ENCODE peak calls at places on chromosomes 6 and 20, in four cellular contexts. One of them, this sample, is unnamed.

GRCh38 chr6:74946961-74947360 is 258.9 kb downstream of the COL12A1 start:
- DNase-seq in HepG2: peak; percentile 4
- DNase-seq in K562: no peak
- DNase-seq in IMR-90: peak; percentile 78
- DNase-seq in this sample: no peak

GRCh38 chr20:52001999-52002666 is 189.4 kb downstream of the ZFP64 start:
- DNase-seq in IMR-90: peak; percentile 30
- DNase-seq in HepG2: peak; percentile 92
- DNase-seq in K562: no peak
- DNase-seq in this sample: peak; percentile 63

GRCh38 chr6:18307006-18307405 is 42.7 kb upstream of the DEK start:
- DNase-seq in IMR-90: peak; percentile 48
- DNase-seq in K562: no peak
- DNase-seq in HepG2: no peak
- DNase-seq in this sample: no peak

GRCh38 chr6:82205793-82206425 is 41.6 kb downstream of the IBTK start:
- DNase-seq in K562: peak; percentile 11
- DNase-seq in HepG2: peak; percentile 5
- DNase-seq in IMR-90: peak; percentile 15
- DNase-seq in this sample: no peak

GRCh38 chr6:136463796-136464542 is 86.3 kb downstream of the MAP7 start:
- DNase-seq in K562: no peak
- DNase-seq in HepG2: no peak
- DNase-seq in IMR-90: no peak
- DNase-seq in this sample: no peak

GRCh38 chr6:108897371-108897770 is 49.1 kb downstream of the ARMC2 start:
- DNase-seq in IMR-90: peak; percentile 28
- DNase-seq in HepG2: no peak
- DNase-seq in K562: no peak
- DNase-seq in this sample: no peak

GRCh38 chr6:158926429-158926828 is 73.6 kb downstream of the RSPH3 start:
- DNase-seq in K562: no peak
- DNase-seq in IMR-90: peak; percentile 91
- DNase-seq in HepG2: peak; percentile 13
- DNase-seq in this sample: no peak

GRCh38 chr20:31968299-31969126 is 562 bp downstream of the XKR7 start:
- DNase-seq in K562: peak; percentile 96
- DNase-seq in IMR-90: peak; percentile 51
- DNase-seq in HepG2: peak; percentile 64
- DNase-seq in this sample: peak; percentile 81

GRCh38 chr6:11197175-11197535 is 35.3 kb downstream of the NEDD9 start:
- DNase-seq in IMR-90: peak; percentile 88
- DNase-seq in K562: no peak
- DNase-seq in HepG2: no peak
- DNase-seq in this sample: no peak

GRCh38 chr20:51125095-51125494 is 102.2 kb upstream of the KCNG1 start:
- DNase-seq in K562: no peak
- DNase-seq in IMR-90: no peak
- DNase-seq in HepG2: no peak
- DNase-seq in this sample: no peak

GRCh38 chr6:37049990-37050853 is 44.8 kb downstream of the FGD2 start:
- DNase-seq in K562: peak; percentile 67
- DNase-seq in IMR-90: no peak
- DNase-seq in HepG2: no peak
- DNase-seq in this sample: no peak

GRCh38 chr20:62571667-62572344 is 70.5 kb upstream of the SLCO4A1 start:
- DNase-seq in IMR-90: no peak
- DNase-seq in HepG2: peak; percentile 41
- DNase-seq in K562: peak; percentile 97
- DNase-seq in this sample: no peak

GRCh38 chr6:64411226-64411625 is 775.6 kb downstream of the PHF3 start:
- DNase-seq in K562: no peak
- DNase-seq in IMR-90: no peak
- DNase-seq in HepG2: no peak
- DNase-seq in this sample: no peak
- TF ChIP-seq RAD21 in K562: no peak
- TF ChIP-seq RAD21 in IMR-90: no peak
- TF ChIP-seq RAD21 in HepG2: no peak
- TF ChIP-seq RAD21 in this sample: no peak

DNA sequence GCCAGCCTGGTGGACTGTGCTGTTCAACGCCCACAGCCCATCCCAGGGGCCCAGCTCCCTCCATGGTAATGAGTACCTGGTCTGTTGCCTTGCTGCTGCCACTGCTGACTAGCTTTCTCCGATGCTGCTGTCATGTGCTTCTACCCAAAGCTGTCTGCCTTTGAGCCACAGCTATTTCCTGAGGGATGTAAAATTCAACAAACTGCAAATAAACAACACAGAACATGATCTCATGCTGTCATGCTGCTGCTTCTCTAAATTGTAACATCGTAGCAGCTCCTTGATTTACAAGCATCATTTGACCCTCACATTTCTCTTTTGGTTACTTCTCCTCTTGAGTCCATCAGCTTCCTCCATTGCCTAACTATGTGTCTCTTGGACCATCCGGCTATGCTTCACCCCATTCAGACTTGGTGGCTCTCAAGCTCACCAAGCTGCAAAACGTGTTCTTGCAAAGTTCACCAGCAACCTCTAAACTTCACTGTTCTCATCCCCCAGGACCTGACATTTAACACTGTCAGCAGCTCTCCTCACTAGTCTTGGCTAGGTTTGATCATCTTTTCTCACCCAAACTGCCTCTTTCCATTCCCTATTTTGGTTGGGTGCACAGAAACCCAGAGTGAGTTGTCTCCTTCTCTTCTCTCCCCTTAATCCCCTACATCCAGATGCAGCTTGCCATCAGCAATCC is 54.6 kb downstream of the FYN start:
- DNase-seq in K562: no peak
- DNase-seq in HepG2: no peak
- DNase-seq in IMR-90: peak; percentile 75
- DNase-seq in this sample: no peak
- H3K27ac ChIP-seq in K562: no peak overlapping the region
- H3K27ac ChIP-seq in HepG2: no peak overlapping the region
- H3K27ac ChIP-seq in IMR-90: no peak overlapping the region
- H3K27ac ChIP-seq in this sample: no peak overlapping the region

DNA sequence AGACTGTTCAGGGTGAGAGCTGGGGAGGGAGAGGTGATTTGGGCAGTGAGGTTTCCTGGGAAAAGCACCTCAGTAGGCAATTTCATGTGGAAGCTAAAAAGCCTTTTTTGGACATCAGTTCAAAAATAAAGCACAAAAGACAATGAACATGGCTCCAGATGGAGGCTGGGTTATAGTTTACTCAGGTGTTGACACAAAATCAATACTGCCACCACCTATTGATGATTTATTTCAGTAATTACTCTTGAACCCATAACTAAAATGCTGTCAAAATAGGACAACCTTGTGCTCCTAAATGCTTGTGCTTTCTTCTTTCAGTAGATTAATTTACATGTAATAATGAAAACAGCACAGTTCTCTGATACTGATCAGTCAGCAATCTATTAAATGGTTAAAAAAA is 333.3 kb downstream of the SAMD5 start:
- DNase-seq in IMR-90: no peak
- DNase-seq in HepG2: no peak
- DNase-seq in K562: no peak
- DNase-seq in this sample: no peak
- TF ChIP-seq MAZ in IMR-90: no peak
- TF ChIP-seq MAZ in HepG2: no peak
- TF ChIP-seq MAZ in K562: no peak
- TF ChIP-seq MAZ in this sample: no peak

DNA sequence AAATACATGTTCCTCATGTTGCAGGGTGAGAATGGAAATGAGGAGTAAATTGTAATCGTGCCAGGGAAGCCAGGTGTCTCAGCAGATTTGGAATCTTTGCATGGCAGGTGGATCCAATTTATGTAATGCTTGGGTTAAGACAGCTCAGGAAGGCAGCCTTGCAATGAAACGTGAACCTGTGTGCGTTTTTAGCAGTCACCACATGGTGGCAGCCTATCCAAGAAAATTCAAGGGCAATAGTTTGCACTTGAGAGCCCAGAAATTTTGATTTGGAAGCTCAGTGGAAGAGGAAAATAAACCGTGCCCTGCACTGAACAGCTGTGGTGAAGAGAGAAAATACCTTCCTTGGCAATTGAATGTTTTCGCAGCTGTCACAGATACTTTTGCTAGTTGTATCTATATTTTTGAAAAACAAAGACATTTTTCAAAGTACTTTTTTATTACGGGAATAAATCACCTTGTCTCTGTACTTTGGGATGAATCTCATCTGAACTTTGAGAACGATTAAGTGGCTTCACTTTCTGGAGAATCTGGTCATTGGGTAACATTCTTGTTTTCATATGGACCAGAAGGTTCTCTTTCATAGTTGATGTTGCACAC is 26.5 kb downstream of the MTHFD1L start:
- DNase-seq in K562: peak; percentile 59
- DNase-seq in HepG2: peak; percentile 69
- DNase-seq in IMR-90: peak; percentile 88
- DNase-seq in this sample: peak; percentile 73
- TF ChIP-seq RAD21 in K562: peak; percentile 87
- TF ChIP-seq RAD21 in HepG2: peak; percentile 76
- TF ChIP-seq RAD21 in IMR-90: peak; percentile 78
- TF ChIP-seq RAD21 in this sample: peak; percentile 81

GRCh38 chr6:119022796-119023195 is 55.7 kb downstream of the FAM184A start:
- DNase-seq in HepG2: no peak
- DNase-seq in K562: no peak
- DNase-seq in IMR-90: no peak
- DNase-seq in this sample: no peak
- H3K27ac ChIP-seq in HepG2: no peak overlapping the region
- H3K27ac ChIP-seq in K562: no peak overlapping the region
- H3K27ac ChIP-seq in IMR-90: no peak overlapping the region
- H3K27ac ChIP-seq in this sample: no peak overlapping the region

GRCh38 chr20:58179083-58179431 is 49.4 kb downstream of the ANKRD60 start:
- DNase-seq in K562: no peak
- DNase-seq in HepG2: no peak
- DNase-seq in IMR-90: no peak
- DNase-seq in this sample: no peak

GRCh38 chr20:58175836-58176235 is 52.6 kb downstream of the ANKRD60 start:
- DNase-seq in K562: no peak
- DNase-seq in IMR-90: no peak
- DNase-seq in HepG2: no peak
- DNase-seq in this sample: no peak

GRCh38 chr20:58182521-58183140 is 45.8 kb downstream of the ANKRD60 start:
- DNase-seq in K562: no peak
- DNase-seq in HepG2: no peak
- DNase-seq in IMR-90: no peak
- DNase-seq in this sample: no peak

GRCh38 chr20:58177799-58178198 is 50.7 kb downstream of the ANKRD60 start:
- DNase-seq in IMR-90: no peak
- DNase-seq in HepG2: no peak
- DNase-seq in K562: no peak
- DNase-seq in this sample: no peak

GRCh38 chr20:58179432-58180099 is 48.9 kb downstream of the ANKRD60 start:
- DNase-seq in HepG2: peak; percentile 21
- DNase-seq in IMR-90: no peak
- DNase-seq in K562: peak; percentile 89
- DNase-seq in this sample: peak; percentile 48
- TF ChIP-seq MAZ in HepG2: peak; percentile 20
- TF ChIP-seq MAZ in IMR-90: no peak
- TF ChIP-seq MAZ in K562: no peak
- TF ChIP-seq MAZ in this sample: no peak

GRCh38 chr20:24981750-24982149 is 10.8 kb downstream of the APMAP start:
- DNase-seq in IMR-90: no peak
- DNase-seq in HepG2: no peak
- DNase-seq in K562: no peak
- DNase-seq in this sample: no peak

GRCh38 chr20:24984963-24985640 is 7.4 kb downstream of the APMAP start:
- DNase-seq in HepG2: no peak
- DNase-seq in K562: no peak
- DNase-seq in IMR-90: no peak
- DNase-seq in this sample: no peak

GRCh38 chr20:24985802-24986201 is 6.7 kb downstream of the APMAP start:
- DNase-seq in HepG2: no peak
- DNase-seq in IMR-90: no peak
- DNase-seq in K562: no peak
- DNase-seq in this sample: no peak

GRCh38 chr20:24981282-24981681 is 11.3 kb downstream of the APMAP start:
- DNase-seq in IMR-90: no peak
- DNase-seq in K562: no peak
- DNase-seq in HepG2: no peak
- DNase-seq in this sample: no peak

DNA sequence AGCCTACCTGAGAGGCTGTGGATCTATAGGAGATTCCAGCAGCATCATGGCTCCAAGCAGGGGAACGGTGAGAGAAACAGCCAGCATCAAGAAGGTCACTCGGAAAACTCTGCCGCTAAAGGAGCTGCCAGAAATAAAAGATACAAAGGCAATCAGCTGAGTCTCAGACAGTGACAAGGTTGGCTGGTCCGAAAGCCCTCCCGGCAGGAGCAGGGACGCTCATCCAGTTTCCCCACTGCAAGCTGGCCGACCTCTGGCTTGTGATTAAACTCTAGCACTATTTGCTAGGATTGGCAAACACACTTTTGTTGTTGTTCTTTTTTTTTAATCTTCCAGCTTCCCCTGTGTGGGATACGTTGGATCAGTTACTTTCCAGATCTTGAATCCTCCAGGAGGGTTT is 8.7 kb downstream of the APMAP start:
- DNase-seq in HepG2: no peak
- DNase-seq in K562: no peak
- DNase-seq in IMR-90: no peak
- DNase-seq in this sample: no peak
- TF ChIP-seq RAD21 in HepG2: no peak
- TF ChIP-seq RAD21 in K562: no peak
- TF ChIP-seq RAD21 in IMR-90: no peak
- TF ChIP-seq RAD21 in this sample: no peak

DNA sequence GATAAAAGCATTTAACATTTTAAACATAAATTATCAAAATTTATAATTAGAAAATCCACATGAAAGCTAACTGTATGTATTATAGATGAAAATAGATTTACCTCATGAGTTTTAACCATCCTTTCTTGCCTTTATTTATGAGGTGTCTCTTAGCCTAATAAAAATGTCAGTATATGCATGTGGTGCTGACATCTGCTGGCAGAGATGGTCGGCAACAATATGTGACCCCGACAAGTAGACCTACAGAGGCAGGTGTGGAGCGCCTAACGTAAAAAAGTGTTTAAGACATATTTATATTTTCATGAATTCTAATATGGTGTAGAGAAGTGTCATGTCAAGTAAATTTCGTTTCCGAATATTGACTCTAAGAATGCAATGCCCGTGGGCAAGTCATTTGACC is 149.0 kb upstream of the FUT9 start:
- DNase-seq in HepG2: peak; percentile 41
- DNase-seq in IMR-90: no peak
- DNase-seq in K562: no peak
- DNase-seq in this sample: peak; percentile 3
- H3K27ac ChIP-seq in HepG2: no peak overlapping the region
- H3K27ac ChIP-seq in IMR-90: no peak overlapping the region
- H3K27ac ChIP-seq in K562: no peak overlapping the region
- H3K27ac ChIP-seq in this sample: no peak overlapping the region

DNA sequence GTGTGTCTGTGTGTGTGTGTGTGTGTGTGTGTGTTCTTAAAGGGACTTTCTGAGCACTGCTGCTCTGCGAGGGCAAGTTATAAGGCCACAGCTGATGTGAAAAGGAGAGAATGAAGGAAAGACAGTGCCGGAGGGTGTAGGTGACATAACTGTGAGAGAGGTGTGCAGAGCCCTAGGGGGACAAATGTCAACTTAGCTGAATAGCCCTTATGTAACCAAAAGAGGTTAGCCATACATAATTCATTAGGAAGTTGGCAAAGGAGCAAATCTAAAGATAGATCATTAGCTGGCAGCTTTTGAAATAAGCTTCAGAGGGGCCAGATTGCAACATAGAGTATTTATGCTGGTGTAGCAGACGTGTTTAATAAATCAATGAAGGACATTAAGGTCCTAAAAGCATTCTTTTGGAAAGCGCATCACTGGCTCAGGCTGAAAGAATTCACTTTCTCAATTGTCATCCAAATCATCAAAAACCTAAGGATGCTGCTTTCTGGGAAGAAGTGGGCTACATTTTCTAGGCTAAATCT is 81.1 kb downstream of the NDUFAF5 start:
- DNase-seq in HepG2: no peak
- DNase-seq in K562: no peak
- DNase-seq in IMR-90: no peak
- DNase-seq in this sample: no peak
- TF ChIP-seq MAZ in HepG2: no peak
- TF ChIP-seq MAZ in K562: no peak
- TF ChIP-seq MAZ in IMR-90: no peak
- TF ChIP-seq MAZ in this sample: no peak